ENCODE peak calls at places on chromosome X, in ten cellular contexts. M, G, W, K, F, O, I, X, E and Z are unnamed samples.

GRCh38 chrX:19513383-19513782 is 1.9 kb downstream of the MAP3K15 start:
- DNase-seq in K (peak), G (no peak), F (no peak), W (no peak), M (no peak), O (no peak), I (no peak), X (no peak), E (no peak), Z (no peak)

GRCh38 chrX:69616520-69617203 is 749 bp downstream of the EDA start:
- DNase-seq in M (peak), E (no peak), W (no peak), I (peak), K (peak), G (peak), X (no peak), O (no peak), F (no peak), Z (peak)

GRCh38 chrX:20527458-20528099 is 260.9 kb upstream of the RPS6KA3 start:
- DNase-seq in X (no peak), F (no peak), O (no peak), W (no peak), E (no peak), I (no peak), M (no peak), K (peak), G (peak), Z (no peak)

GRCh38 chrX:17521871-17522693 is 147.1 kb downstream of the NHS start:
- DNase-seq in I (no peak), G (no peak), X (no peak), E (no peak), O (peak), K (no peak), W (no peak), F (peak), M (no peak), Z (no peak)

GRCh38 chrX:154596290-154596929 is 11.5 kb downstream of the CTAG1A start:
- DNase-seq in G (peak), O (peak), E (peak), K (no peak), W (no peak), X (peak), F (peak), I (no peak), M (no peak), Z (peak)

GRCh38 chrX:129980043-129980442 is 2.4 kb upstream of the BCORL1 start:
- DNase-seq in G (no peak), E (no peak), K (peak), I (peak), W (no peak), O (no peak), X (no peak), M (peak), F (no peak), Z (peak)

GRCh38 chrX:7789200-7789599 is 53.8 kb upstream of the VCX start:
- DNase-seq in O (no peak), M (no peak), W (no peak), E (no peak), F (no peak), K (no peak), G (no peak), I (no peak), X (no peak), Z (no peak)

GRCh38 chrX:32788936-32789335 is 422.4 kb downstream of the DMD start:
- DNase-seq in E (no peak), M (no peak), W (no peak), X (no peak), O (no peak), I (no peak), F (no peak), G (no peak), K (no peak), Z (no peak)

GRCh38 chrX:39760930-39761329 is 336.8 kb downstream of the BCOR start:
- DNase-seq in M (no peak), K (no peak), X (no peak), W (no peak), F (no peak), I (no peak), E (no peak), O (no peak), G (no peak), Z (no peak)

GRCh38 chrX:154991039-154991438 is 31.5 kb downstream of the F8 start:
- DNase-seq in E (no peak), F (no peak), O (peak), K (no peak), W (no peak), I (peak), G (no peak), X (no peak), M (no peak), Z (no peak)

GRCh38 chrX:56764153-56764974 is 35.3 kb downstream of the NBDY start:
- DNase-seq in M (no peak), F (peak), G (peak), K (peak), E (peak), O (peak), W (no peak), I (peak), X (peak), Z (peak)

GRCh38 chrX:38692961-38693360 is 108.3 kb upstream of the MID1IP1 start:
- DNase-seq in E (no peak), M (no peak), K (no peak), G (no peak), O (peak), W (no peak), I (no peak), X (no peak), F (no peak), Z (no peak)

GRCh38 chrX:106726485-106727437 is at the start of gene RNF128:
- DNase-seq in X (no peak), G (peak), F (peak), K (peak), W (peak), I (no peak), E (peak), O (peak), M (peak), Z (peak)

GRCh38 chrX:99077099-99077498 is 1333.0 kb downstream of the PCDH19 start:
- DNase-seq in W (no peak), E (no peak), O (no peak), I (no peak), K (no peak), M (no peak), G (no peak), F (no peak), X (no peak), Z (no peak)

GRCh38 chrX:17226736-17227135 is 148.3 kb upstream of the NHS start:
- DNase-seq in I (no peak), G (no peak), X (no peak), F (no peak), E (no peak), M (no peak), W (no peak), K (no peak), O (no peak), Z (no peak)

GRCh38 chrX:45803383-45803921 is 602.8 kb upstream of the DIPK2B start:
- DNase-seq in G (peak), F (peak), M (no peak), E (no peak), O (peak), W (no peak), X (peak), K (no peak), I (no peak), Z (no peak)

GRCh38 chrX:34382416-34382815 is 250.3 kb upstream of the FAM47A start:
- DNase-seq in W (no peak), K (no peak), M (no peak), G (no peak), I (no peak), X (peak), F (peak), E (no peak), O (peak), Z (no peak)

GRCh38 chrX:103742339-103742738 is 31.6 kb downstream of the TMEM31 start:
- DNase-seq in E (no peak), F (no peak), M (no peak), G (no peak), X (no peak), K (no peak), I (no peak), O (no peak), W (no peak), Z (no peak)

GRCh38 chrX:123859409-123859827 is 435 bp upstream of the XIAP start:
- DNase-seq in F (no peak), K (peak), M (no peak), O (no peak), I (no peak), E (no peak), G (peak), W (no peak), X (no peak), Z (no peak)

GRCh38 chrX:115190636-115191489 is 1.7 kb downstream of the RBMXL3 start:
- DNase-seq in K (no peak), E (no peak), W (no peak), I (no peak), O (no peak), X (no peak), F (no peak), M (no peak), G (no peak), Z (peak)

GRCh38 chrX:100798815-100799214 is 21.4 kb upstream of the CSTF2 start:
- DNase-seq in O (no peak), G (no peak), M (no peak), W (no peak), K (no peak), X (no peak), I (no peak), F (no peak), E (no peak), Z (no peak)
- TF ChIP-seq CTCF in O (no peak), G (no peak), M (no peak), W (no peak), K (no peak), X (no peak), I (no peak), F (no peak), E (no peak), Z (no peak)

DNA sequence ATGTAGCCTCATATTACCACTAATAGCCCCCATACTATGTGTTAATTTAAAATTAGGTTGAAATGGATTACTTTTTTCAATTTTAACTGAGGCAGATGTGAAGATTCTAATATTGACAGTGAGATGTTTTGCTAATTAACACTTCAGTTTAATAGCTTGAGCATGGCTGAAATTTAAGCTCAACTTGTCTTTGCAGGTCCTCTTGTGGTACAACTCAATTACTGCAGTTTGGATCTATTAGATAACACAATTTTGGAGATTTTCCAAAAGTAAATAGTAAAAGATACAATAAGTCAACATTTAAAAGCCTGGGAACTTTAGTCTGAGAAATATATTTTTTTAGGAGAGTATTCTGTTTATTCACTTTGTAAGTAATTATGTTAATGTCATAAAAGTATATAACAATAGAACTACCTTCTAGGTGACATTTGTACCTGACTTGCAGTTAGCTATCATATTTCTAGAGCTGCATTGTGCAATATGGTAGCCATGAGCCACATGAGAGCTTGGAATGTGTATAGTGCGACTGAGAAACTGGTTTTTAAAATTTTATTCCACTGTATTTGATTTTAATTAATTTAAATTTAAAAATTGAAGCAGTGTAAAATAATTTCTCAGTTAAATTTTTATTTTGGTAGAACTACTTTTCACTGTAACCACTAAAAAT is 73.1 kb upstream of the FMR1 start:
- DNase-seq in K (no peak), O (no peak), I (no peak), E (no peak), W (no peak), X (no peak), M (no peak), G (peak), F (no peak), Z (no peak)
- TF ChIP-seq CTCF in K (peak), O (peak), I (peak), E (peak), W (no peak), X (no peak), M (peak), G (peak), F (no peak), Z (peak)

GRCh38 chrX:86137071-86137470 is 11.2 kb upstream of the DACH2 start:
- DNase-seq in I (no peak), G (no peak), M (no peak), X (no peak), O (peak), K (no peak), E (no peak), W (no peak), F (peak), Z (no peak)

DNA sequence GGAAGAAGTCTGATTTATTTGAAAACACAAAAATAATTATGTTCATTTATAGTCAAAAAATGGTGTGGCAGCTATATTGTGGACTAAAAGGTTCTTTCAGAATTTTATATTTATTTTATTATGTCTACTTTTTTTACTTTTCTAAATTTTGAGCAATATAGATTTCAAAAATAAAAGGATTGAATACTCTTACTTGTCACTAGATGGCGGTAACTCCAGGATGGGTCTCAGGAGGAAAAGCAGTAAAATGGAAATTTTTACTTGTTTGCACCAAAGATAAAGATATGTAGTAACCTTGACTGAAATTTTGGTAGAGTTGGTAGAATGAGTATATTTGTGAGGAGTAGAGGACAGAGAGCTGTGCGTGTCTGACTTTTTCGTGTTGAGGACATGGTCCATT is 14.5 kb upstream of the DACH2 start:
- DNase-seq in K (no peak), E (no peak), G (peak), I (no peak), F (no peak), M (no peak), O (no peak), X (peak), W (no peak), Z (no peak)
- TF ChIP-seq CTCF in K (peak), E (peak), G (peak), I (peak), F (peak), M (peak), O (peak), X (peak), W (no peak), Z (peak)

GRCh38 chrX:30065226-30065625 is 150.1 kb upstream of the MAGEB2 start:
- DNase-seq in I (no peak), M (no peak), F (peak), X (peak), O (no peak), W (no peak), K (no peak), E (no peak), G (no peak), Z (no peak)

GRCh38 chrX:30060718-30061117 is 154.6 kb upstream of the MAGEB2 start:
- DNase-seq in O (peak), G (peak), E (no peak), W (no peak), M (no peak), I (no peak), F (peak), K (no peak), X (no peak), Z (no peak)
- TF ChIP-seq CTCF in O (peak), G (peak), E (peak), W (no peak), M (peak), I (peak), F (peak), K (no peak), X (peak), Z (no peak)

GRCh38 chrX:97334850-97335249 is 451.1 kb downstream of the RPA4 start:
- DNase-seq in O (no peak), G (no peak), I (peak), K (no peak), E (no peak), X (no peak), F (no peak), W (no peak), M (no peak), Z (no peak)
- TF ChIP-seq CTCF in O (no peak), G (no peak), I (no peak), K (no peak), E (no peak), X (no peak), F (no peak), W (no peak), M (no peak), Z (no peak)

DNA sequence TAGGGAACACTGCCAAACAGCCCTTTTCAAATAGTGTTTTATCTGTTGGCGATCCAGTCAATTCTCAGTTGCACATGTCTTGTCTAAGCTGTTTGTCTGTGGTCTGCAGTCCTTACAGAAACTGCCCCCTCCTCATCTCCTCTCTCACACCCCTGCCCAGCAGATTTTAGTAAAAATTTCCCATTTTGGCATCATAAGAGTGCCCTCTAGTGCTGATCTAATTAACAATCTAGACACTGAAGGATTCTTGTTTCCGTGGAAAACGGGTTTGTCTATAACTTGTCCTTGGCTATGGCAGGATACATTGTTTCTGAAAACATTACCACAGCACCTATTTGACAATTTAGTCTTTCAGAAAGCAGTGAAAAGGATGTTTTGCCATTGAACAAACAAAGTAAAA is 227.2 kb upstream of the MBNL3 start:
- DNase-seq in I (no peak), X (no peak), K (no peak), F (no peak), M (no peak), E (no peak), W (no peak), O (no peak), G (no peak), Z (no peak)
- TF ChIP-seq CTCF in I (peak), X (peak), K (no peak), F (peak), M (peak), E (peak), W (no peak), O (peak), G (peak), Z (no peak)

GRCh38 chrX:50081282-50081955 is 119.4 kb downstream of the AKAP4 start:
- DNase-seq in K (peak), G (no peak), O (no peak), I (no peak), W (no peak), E (no peak), F (peak), M (no peak), X (no peak), Z (peak)
- TF ChIP-seq CTCF in K (no peak), G (peak), O (peak), I (peak), W (no peak), E (peak), F (peak), M (peak), X (peak), Z (peak)

DNA sequence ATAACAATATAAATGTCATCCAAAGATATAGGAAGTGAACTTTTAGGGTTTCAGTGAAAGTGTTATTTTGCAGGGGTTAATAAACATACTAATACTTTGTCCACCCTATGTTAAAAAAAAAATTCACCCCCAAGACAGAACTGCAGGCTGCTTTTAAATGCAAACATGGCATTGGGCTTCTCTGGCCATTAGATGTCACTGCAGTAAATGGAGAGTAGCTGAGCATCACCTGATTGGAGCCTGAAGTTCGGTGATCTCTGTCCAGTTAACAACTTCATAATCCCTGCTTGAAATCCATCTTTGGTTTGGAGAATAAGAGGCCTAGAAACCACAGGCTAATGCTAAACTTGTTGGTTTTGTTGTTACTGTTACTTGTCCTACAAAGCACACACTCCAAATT is 18.7 kb downstream of the SLC25A43 start:
- DNase-seq in W (no peak), O (no peak), E (no peak), K (peak), I (no peak), M (no peak), X (no peak), F (no peak), G (peak), Z (no peak)
- TF ChIP-seq CTCF in W (no peak), O (peak), E (no peak), K (no peak), I (peak), M (no peak), X (peak), F (peak), G (peak), Z (peak)